ENCODE peak calls at places on chromosomes 4 and X, in nine cellular contexts. One of them, this sample, is unnamed.

GRCh38 chrX:32987139-32987538 is 224.2 kb downstream of the DMD start:
- DNase-seq in fibroblast of the aortic adventitia: no peak
- DNase-seq in epithelial cell of esophagus: peak
- DNase-seq in A673: no peak
- DNase-seq in lower lobe of right lung: no peak
- DNase-seq in Calu3: no peak
- DNase-seq in choroid plexus epithelial cell: no peak
- DNase-seq in RWPE1: no peak
- DNase-seq in left lung: no peak
- DNase-seq in this sample: no peak

GRCh38 chrX:10570601-10571000 is 49.8 kb downstream of the MID1 start:
- DNase-seq in epithelial cell of esophagus: no peak
- DNase-seq in Calu3: no peak
- DNase-seq in RWPE1: no peak
- DNase-seq in A673: no peak
- DNase-seq in choroid plexus epithelial cell: peak
- DNase-seq in lower lobe of right lung: no peak
- DNase-seq in left lung: no peak
- DNase-seq in fibroblast of the aortic adventitia: peak
- DNase-seq in this sample: no peak

GRCh38 chr4:25031077-25031606 is 396 bp upstream of the LGI2 start:
- DNase-seq in epithelial cell of esophagus: peak
- DNase-seq in Calu3: peak
- DNase-seq in fibroblast of the aortic adventitia: peak
- DNase-seq in lower lobe of right lung: no peak
- DNase-seq in RWPE1: no peak
- DNase-seq in choroid plexus epithelial cell: peak
- DNase-seq in A673: no peak
- DNase-seq in left lung: no peak
- DNase-seq in this sample: peak

GRCh38 chrX:39705299-39705698 is 392.5 kb downstream of the BCOR start:
- DNase-seq in left lung: peak
- DNase-seq in RWPE1: peak
- DNase-seq in lower lobe of right lung: peak
- DNase-seq in choroid plexus epithelial cell: peak
- DNase-seq in fibroblast of the aortic adventitia: peak
- DNase-seq in Calu3: peak
- DNase-seq in epithelial cell of esophagus: peak
- DNase-seq in A673: peak
- DNase-seq in this sample: no peak

GRCh38 chrX:101550825-101551767 is 749 bp downstream of the ARMCX1 start:
- DNase-seq in Calu3: no peak
- DNase-seq in choroid plexus epithelial cell: peak
- DNase-seq in fibroblast of the aortic adventitia: peak
- DNase-seq in lower lobe of right lung: peak
- DNase-seq in left lung: peak
- DNase-seq in RWPE1: peak
- DNase-seq in epithelial cell of esophagus: peak
- DNase-seq in A673: peak
- DNase-seq in this sample: peak

GRCh38 chrX:150873616-150874015 is 24.9 kb downstream of the CD99L2 start:
- DNase-seq in Calu3: peak
- DNase-seq in lower lobe of right lung: no peak
- DNase-seq in left lung: no peak
- DNase-seq in fibroblast of the aortic adventitia: peak
- DNase-seq in choroid plexus epithelial cell: peak
- DNase-seq in RWPE1: peak
- DNase-seq in A673: no peak
- DNase-seq in epithelial cell of esophagus: peak
- DNase-seq in this sample: no peak

GRCh38 chrX:71935542-71935941 is 24.9 kb downstream of the NHSL2 start:
- DNase-seq in fibroblast of the aortic adventitia: no peak
- DNase-seq in Calu3: no peak
- DNase-seq in A673: no peak
- DNase-seq in lower lobe of right lung: no peak
- DNase-seq in choroid plexus epithelial cell: no peak
- DNase-seq in epithelial cell of esophagus: no peak
- DNase-seq in RWPE1: no peak
- DNase-seq in left lung: no peak
- DNase-seq in this sample: no peak

GRCh38 chrX:2283111-2283847 is 217.5 kb downstream of the DHRSX start:
- DNase-seq in fibroblast of the aortic adventitia: peak
- DNase-seq in left lung: no peak
- DNase-seq in A673: peak
- DNase-seq in choroid plexus epithelial cell: no peak
- DNase-seq in Calu3: no peak
- DNase-seq in lower lobe of right lung: no peak
- DNase-seq in RWPE1: no peak
- DNase-seq in epithelial cell of esophagus: no peak
- DNase-seq in this sample: no peak

GRCh38 chrX:104084534-104085277 is 8.7 kb upstream of the TMSB15C start:
- DNase-seq in choroid plexus epithelial cell: no peak
- DNase-seq in fibroblast of the aortic adventitia: peak
- DNase-seq in RWPE1: no peak
- DNase-seq in epithelial cell of esophagus: no peak
- DNase-seq in Calu3: no peak
- DNase-seq in left lung: no peak
- DNase-seq in A673: peak
- DNase-seq in lower lobe of right lung: no peak
- DNase-seq in this sample: no peak

GRCh38 chr4:27490315-27490714 is 629.7 kb downstream of the STIM2 start:
- DNase-seq in fibroblast of the aortic adventitia: no peak
- DNase-seq in epithelial cell of esophagus: no peak
- DNase-seq in choroid plexus epithelial cell: no peak
- DNase-seq in left lung: no peak
- DNase-seq in Calu3: no peak
- DNase-seq in A673: no peak
- DNase-seq in lower lobe of right lung: no peak
- DNase-seq in RWPE1: no peak
- DNase-seq in this sample: no peak

GRCh38 chr4:122500852-122501501 is 44.5 kb upstream of the IL2 start:
- DNase-seq in lower lobe of right lung: no peak
- DNase-seq in choroid plexus epithelial cell: peak
- DNase-seq in A673: no peak
- DNase-seq in left lung: no peak
- DNase-seq in RWPE1: no peak
- DNase-seq in Calu3: peak
- DNase-seq in fibroblast of the aortic adventitia: peak
- DNase-seq in epithelial cell of esophagus: peak
- DNase-seq in this sample: no peak

GRCh38 chr4:101921370-101921769 is 130.8 kb downstream of the BANK1 start:
- DNase-seq in RWPE1: no peak
- DNase-seq in lower lobe of right lung: no peak
- DNase-seq in fibroblast of the aortic adventitia: no peak
- DNase-seq in A673: no peak
- DNase-seq in left lung: no peak
- DNase-seq in Calu3: no peak
- DNase-seq in choroid plexus epithelial cell: no peak
- DNase-seq in epithelial cell of esophagus: no peak
- DNase-seq in this sample: no peak

GRCh38 chr4:156294577-156294976 is 340.9 kb upstream of the CTSO start:
- DNase-seq in Calu3: peak
- DNase-seq in lower lobe of right lung: no peak
- DNase-seq in choroid plexus epithelial cell: peak
- DNase-seq in fibroblast of the aortic adventitia: peak
- DNase-seq in RWPE1: peak
- DNase-seq in A673: peak
- DNase-seq in epithelial cell of esophagus: peak
- DNase-seq in left lung: no peak
- DNase-seq in this sample: no peak

GRCh38 chr4:153257151-153257620 is 52.9 kb downstream of the TRIM2 start:
- DNase-seq in Calu3: no peak
- DNase-seq in fibroblast of the aortic adventitia: peak
- DNase-seq in A673: peak
- DNase-seq in epithelial cell of esophagus: peak
- DNase-seq in lower lobe of right lung: no peak
- DNase-seq in RWPE1: no peak
- DNase-seq in choroid plexus epithelial cell: peak
- DNase-seq in left lung: no peak
- DNase-seq in this sample: no peak

GRCh38 chrX:131735127-131735526 is 191.3 kb downstream of the OR13H1 start:
- DNase-seq in Calu3: no peak
- DNase-seq in epithelial cell of esophagus: peak
- DNase-seq in A673: no peak
- DNase-seq in lower lobe of right lung: no peak
- DNase-seq in choroid plexus epithelial cell: no peak
- DNase-seq in fibroblast of the aortic adventitia: no peak
- DNase-seq in left lung: no peak
- DNase-seq in RWPE1: no peak
- DNase-seq in this sample: no peak

GRCh38 chr4:170090667-170091052 is 904 bp upstream of the AADAT start:
- DNase-seq in left lung: no peak
- DNase-seq in choroid plexus epithelial cell: peak
- DNase-seq in RWPE1: peak
- DNase-seq in epithelial cell of esophagus: no peak
- DNase-seq in A673: no peak
- DNase-seq in Calu3: no peak
- DNase-seq in fibroblast of the aortic adventitia: no peak
- DNase-seq in lower lobe of right lung: no peak
- DNase-seq in this sample: no peak

GRCh38 chr4:170089743-170090666 is at the start of gene AADAT:
- DNase-seq in Calu3: peak
- DNase-seq in left lung: peak
- DNase-seq in choroid plexus epithelial cell: peak
- DNase-seq in A673: peak
- DNase-seq in fibroblast of the aortic adventitia: peak
- DNase-seq in lower lobe of right lung: peak
- DNase-seq in RWPE1: peak
- DNase-seq in epithelial cell of esophagus: peak
- DNase-seq in this sample: peak

GRCh38 chr4:170088686-170089085 is 1.1 kb downstream of the AADAT start:
- DNase-seq in left lung: no peak
- DNase-seq in A673: no peak
- DNase-seq in choroid plexus epithelial cell: no peak
- DNase-seq in Calu3: no peak
- DNase-seq in epithelial cell of esophagus: no peak
- DNase-seq in RWPE1: no peak
- DNase-seq in fibroblast of the aortic adventitia: no peak
- DNase-seq in lower lobe of right lung: no peak
- DNase-seq in this sample: no peak

GRCh38 chr4:170091069-170091696 is 1.4 kb upstream of the AADAT start:
- DNase-seq in fibroblast of the aortic adventitia: no peak
- DNase-seq in RWPE1: no peak
- DNase-seq in left lung: peak
- DNase-seq in lower lobe of right lung: peak
- DNase-seq in Calu3: peak
- DNase-seq in epithelial cell of esophagus: no peak
- DNase-seq in choroid plexus epithelial cell: no peak
- DNase-seq in A673: no peak
- DNase-seq in this sample: no peak

DNA sequence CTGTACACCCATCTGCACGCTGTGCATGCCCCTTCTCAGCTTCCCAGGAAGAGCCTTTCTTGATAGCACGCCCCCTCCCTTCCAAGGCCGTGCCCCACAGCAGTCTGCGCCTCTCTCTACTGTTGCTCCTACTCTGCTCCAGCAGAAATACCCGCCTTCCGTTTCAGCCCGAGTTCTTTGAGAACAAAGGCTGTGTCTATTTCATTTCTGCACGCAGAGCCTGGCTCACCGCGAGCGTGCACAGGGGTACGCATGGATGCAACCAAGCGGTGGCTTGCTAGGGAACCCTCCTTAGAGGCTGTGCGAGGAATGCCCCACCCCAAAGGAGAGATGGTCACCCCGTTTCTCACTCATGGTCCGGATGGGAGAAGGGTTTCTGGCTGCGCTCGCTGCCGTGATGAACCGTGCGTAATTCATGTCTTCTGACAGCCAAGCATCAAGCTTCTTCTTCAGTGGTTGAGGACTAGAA is 448 bp downstream of the AADAT start:
- DNase-seq in epithelial cell of esophagus: peak
- DNase-seq in lower lobe of right lung: peak
- DNase-seq in Calu3: peak
- DNase-seq in choroid plexus epithelial cell: peak
- DNase-seq in RWPE1: peak
- DNase-seq in fibroblast of the aortic adventitia: peak
- DNase-seq in left lung: peak
- DNase-seq in A673: peak
- DNase-seq in this sample: no peak
- TF ChIP-seq CTCF in epithelial cell of esophagus: no peak
- TF ChIP-seq CTCF in lower lobe of right lung: no peak
- TF ChIP-seq CTCF in Calu3: no peak
- TF ChIP-seq CTCF in choroid plexus epithelial cell: peak
- TF ChIP-seq CTCF in RWPE1: no peak
- TF ChIP-seq CTCF in fibroblast of the aortic adventitia: peak
- TF ChIP-seq CTCF in left lung: no peak
- TF ChIP-seq CTCF in A673: no peak
- TF ChIP-seq CTCF in this sample: no peak

DNA sequence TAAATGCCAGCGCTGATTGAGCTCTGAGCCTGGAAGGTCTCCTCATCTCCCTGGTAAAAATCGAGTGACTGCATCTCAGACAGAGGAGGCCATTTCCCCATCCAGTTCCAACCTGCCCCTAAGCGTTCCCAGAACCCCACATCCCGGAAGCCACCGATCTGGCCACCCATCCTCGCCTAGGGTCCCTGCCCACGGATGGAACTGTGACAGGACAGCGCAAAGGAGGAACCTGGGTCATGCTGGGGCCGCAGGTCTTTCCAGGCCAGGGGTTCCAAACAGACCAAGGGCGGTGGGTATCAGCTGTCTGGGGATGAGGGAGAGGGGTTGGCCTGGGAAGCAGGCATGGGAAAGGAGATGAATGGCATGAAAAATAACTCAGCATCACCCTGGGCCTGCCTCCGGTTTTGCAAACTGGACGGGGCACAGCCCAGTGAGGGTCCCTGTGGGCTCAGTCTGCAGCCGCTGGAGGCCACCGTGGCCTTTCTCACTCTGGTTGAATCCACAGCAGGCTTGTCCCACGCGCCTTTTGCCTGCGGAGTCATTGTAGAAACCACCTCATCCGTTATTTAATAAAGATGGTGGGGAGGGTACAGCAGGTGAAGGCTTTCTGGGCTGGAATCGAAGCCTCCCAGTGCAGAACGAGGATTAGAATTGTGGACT is 49.1 kb downstream of the ABLIM2 start:
- DNase-seq in Calu3: no peak
- DNase-seq in left lung: peak
- DNase-seq in choroid plexus epithelial cell: no peak
- DNase-seq in lower lobe of right lung: no peak
- DNase-seq in epithelial cell of esophagus: no peak
- DNase-seq in fibroblast of the aortic adventitia: no peak
- DNase-seq in RWPE1: no peak
- DNase-seq in A673: no peak
- DNase-seq in this sample: no peak
- TF ChIP-seq CTCF in Calu3: no peak
- TF ChIP-seq CTCF in left lung: no peak
- TF ChIP-seq CTCF in choroid plexus epithelial cell: no peak
- TF ChIP-seq CTCF in lower lobe of right lung: no peak
- TF ChIP-seq CTCF in epithelial cell of esophagus: no peak
- TF ChIP-seq CTCF in fibroblast of the aortic adventitia: no peak
- TF ChIP-seq CTCF in RWPE1: no peak
- TF ChIP-seq CTCF in A673: no peak
- TF ChIP-seq CTCF in this sample: no peak

GRCh38 chrX:145178268-145178667 is 69.0 kb upstream of the SPANXN1 start:
- DNase-seq in Calu3: no peak
- DNase-seq in left lung: no peak
- DNase-seq in fibroblast of the aortic adventitia: no peak
- DNase-seq in A673: peak
- DNase-seq in epithelial cell of esophagus: no peak
- DNase-seq in lower lobe of right lung: no peak
- DNase-seq in choroid plexus epithelial cell: no peak
- DNase-seq in RWPE1: peak
- DNase-seq in this sample: no peak
- TF ChIP-seq CTCF in Calu3: no peak
- TF ChIP-seq CTCF in left lung: peak
- TF ChIP-seq CTCF in fibroblast of the aortic adventitia: no peak
- TF ChIP-seq CTCF in A673: peak
- TF ChIP-seq CTCF in epithelial cell of esophagus: no peak
- TF ChIP-seq CTCF in lower lobe of right lung: no peak
- TF ChIP-seq CTCF in choroid plexus epithelial cell: no peak
- TF ChIP-seq CTCF in RWPE1: no peak
- TF ChIP-seq CTCF in this sample: peak

GRCh38 chrX:153438522-153438921 is 7.3 kb downstream of the TREX2 start:
- DNase-seq in left lung: no peak
- DNase-seq in epithelial cell of esophagus: peak
- DNase-seq in Calu3: no peak
- DNase-seq in lower lobe of right lung: no peak
- DNase-seq in choroid plexus epithelial cell: peak
- DNase-seq in fibroblast of the aortic adventitia: peak
- DNase-seq in RWPE1: no peak
- DNase-seq in A673: peak
- DNase-seq in this sample: no peak
- TF ChIP-seq CTCF in left lung: no peak
- TF ChIP-seq CTCF in epithelial cell of esophagus: peak
- TF ChIP-seq CTCF in Calu3: no peak
- TF ChIP-seq CTCF in lower lobe of right lung: no peak
- TF ChIP-seq CTCF in choroid plexus epithelial cell: peak
- TF ChIP-seq CTCF in fibroblast of the aortic adventitia: peak
- TF ChIP-seq CTCF in RWPE1: no peak
- TF ChIP-seq CTCF in A673: peak
- TF ChIP-seq CTCF in this sample: peak